ENCODE peak calls at places on chromosomes 5 and 9, in four cellular contexts. U is cardiac muscle cell; R is body of pancreas; J is CD4-positive, alpha-beta memory T cell. G is an unnamed sample.

GRCh38 chr5:82399111-82399510 is 121.0 kb upstream of the RPS23 start:
- DNase-seq in R (no peak), J (no peak), U (no peak), G (no peak)

GRCh38 chr5:39024005-39024404 is 50.2 kb downstream of the RICTOR start:
- DNase-seq in J (no peak), U (no peak), R (no peak), G (no peak)

GRCh38 chr5:170464280-170465127 is 39.3 kb upstream of the KCNIP1 start:
- DNase-seq in R (no peak), J (no peak), U (no peak), G (no peak)

GRCh38 chr9:136239135-136239962 is 6.3 kb downstream of the QSOX2 start:
- DNase-seq in J (no peak), R (peak), U (no peak), G (no peak)

GRCh38 chr5:135233477-135233876 is 165.6 kb downstream of the MACROH2A1 start:
- DNase-seq in R (no peak), J (no peak), U (no peak), G (peak)

GRCh38 chr5:1319436-1320343 is 24.8 kb upstream of the TERT start:
- DNase-seq in U (no peak), R (no peak), J (peak), G (peak)

GRCh38 chr9:112705773-112706427 is 12.0 kb downstream of the INIP start:
- DNase-seq in U (peak), J (no peak), R (peak), G (no peak)

GRCh38 chr9:131578778-131579504 is 33.6 kb downstream of the PRRT1B start:
- DNase-seq in U (no peak), J (peak), R (no peak), G (peak)

GRCh38 chr9:119955276-119955675 is 586.0 kb upstream of the BRINP1 start:
- DNase-seq in R (no peak), J (no peak), U (no peak), G (no peak)

GRCh38 chr5:135825373-135826220 is 8.9 kb upstream of the SLC25A48 start:
- DNase-seq in U (no peak), R (no peak), J (no peak), G (peak)

GRCh38 chr5:55294935-55295334 is 12.6 kb downstream of the DHX29 start:
- DNase-seq in R (no peak), J (no peak), U (no peak), G (no peak)

GRCh38 chr5:74017786-74018211 is 391.8 kb downstream of the ARHGEF28 start:
- DNase-seq in U (no peak), R (peak), J (no peak), G (no peak)

GRCh38 chr5:52776116-52776515 is 11.6 kb upstream of the ITGA1 start:
- DNase-seq in J (peak), R (no peak), U (no peak), G (no peak)

GRCh38 chr5:59756373-59757035 is 137.0 kb downstream of the PDE4D start:
- DNase-seq in J (no peak), R (no peak), U (no peak), G (peak)

GRCh38 chr9:127707766-127708165 is 978 bp downstream of the CFAP157 start:
- DNase-seq in J (peak), R (no peak), U (no peak), G (peak)

GRCh38 chr5:54595724-54596123 is 78.2 kb downstream of the SNX18 start:
- DNase-seq in U (no peak), J (no peak), R (no peak), G (no peak)

GRCh38 chr5:52632281-52632680 is 155.4 kb upstream of the ITGA1 start:
- DNase-seq in R (no peak), U (no peak), J (no peak), G (no peak)

GRCh38 chr5:174504266-174504726 is 220.1 kb upstream of the MSX2 start:
- DNase-seq in R (no peak), U (no peak), J (no peak), G (no peak)

GRCh38 chr9:70079364-70080103 is 35.9 kb downstream of the MAMDC2 start:
- DNase-seq in J (no peak), R (peak), U (no peak), G (no peak)

GRCh38 chr9:113648048-113648447 is 184.5 kb downstream of the RGS3 start:
- DNase-seq in J (no peak), R (no peak), U (no peak), G (peak)

GRCh38 chr9:15087031-15087417 is 176.8 kb upstream of the FREM1 start:
- DNase-seq in J (no peak), R (no peak), U (no peak), G (no peak)

GRCh38 chr5:111584651-111585050 is 72.3 kb upstream of the STARD4 start:
- DNase-seq in R (no peak), U (peak), J (no peak), G (peak)

GRCh38 chr5:68295772-68296171 is 80.2 kb downstream of the PIK3R1 start:
- DNase-seq in U (no peak), J (no peak), R (no peak), G (no peak)

GRCh38 chr5:59275537-59276276 is 617.8 kb downstream of the PDE4D start:
- DNase-seq in R (peak), U (peak), J (no peak), G (peak)

GRCh38 chr5:107431998-107432397 is 238.7 kb downstream of the EFNA5 start:
- DNase-seq in R (no peak), U (no peak), J (no peak), G (peak)

GRCh38 chr5:133249593-133249992 is 197.8 kb downstream of the HSPA4 start:
- DNase-seq in R (no peak), J (no peak), U (no peak), G (no peak)

GRCh38 chr5:102295534-102296228 is 403 bp downstream of the SLCO4C1 start:
- DNase-seq in J (no peak), U (no peak), R (peak), G (peak)

GRCh38 chr5:149473441-149473840 is 77.8 kb downstream of the CSNK1A1 start:
- DNase-seq in U (no peak), R (no peak), J (no peak), G (no peak)

GRCh38 chr9:134641989-134642384 is 384 bp downstream of the COL5A1 start:
- DNase-seq in U (peak), R (no peak), J (no peak), G (no peak)

GRCh38 chr9:134644715-134645606 is 3.4 kb downstream of the COL5A1 start:
- DNase-seq in J (no peak), R (peak), U (no peak), G (peak)

GRCh38 chr9:134642385-134643181 is 980 bp downstream of the COL5A1 start:
- DNase-seq in U (peak), R (peak), J (no peak), G (peak)

GRCh38 chr9:134641173-134641985 is at the start of gene COL5A1:
- DNase-seq in U (peak), J (peak), R (peak), G (peak)

DNA sequence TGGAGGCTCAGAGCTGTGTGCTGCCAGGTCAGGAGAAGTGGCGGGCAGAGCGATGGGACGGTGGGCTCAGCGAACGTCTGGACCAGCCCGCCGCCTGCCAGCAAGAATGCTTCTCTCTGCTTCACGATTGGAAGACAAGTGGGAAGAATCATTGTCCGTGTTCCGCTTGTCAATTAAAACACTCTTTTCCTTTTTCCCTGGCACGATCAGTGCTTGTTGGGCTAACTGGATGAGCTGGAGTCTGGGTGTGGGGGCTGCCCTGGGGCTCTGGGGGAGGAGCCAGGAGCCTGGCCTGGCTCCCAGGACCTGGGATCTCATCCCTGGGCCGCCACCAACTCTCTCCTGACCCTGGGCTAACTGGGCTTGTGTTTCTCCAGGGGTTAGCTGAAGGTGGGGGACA is 1.7 kb downstream of the COL5A1 start:
- DNase-seq in U (no peak), J (no peak), R (no peak), G (peak)
- H3K4me3 ChIP-seq in U (peak), J (no peak), R (no peak), G (peak)

GRCh38 chr5:141039061-141039460 is 12.1 kb upstream of the PCDHB1 start:
- DNase-seq in U (no peak), J (no peak), R (no peak), G (no peak)
- H3K4me3 ChIP-seq in U (no peak), J (no peak), R (no peak), G (no peak)

GRCh38 chr9:106287108-106287631 is 575.8 kb upstream of the ZNF462 start:
- DNase-seq in U (no peak), R (no peak), J (no peak), G (no peak)
- H3K4me3 ChIP-seq in U (no peak), R (no peak), J (no peak), G (peak)

GRCh38 chr9:134368571-134368970 is 42.3 kb downstream of the RXRA start:
- DNase-seq in J (no peak), R (no peak), U (no peak), G (no peak)
- H3K4me3 ChIP-seq in J (no peak), R (no peak), U (no peak), G (no peak)

GRCh38 chr9:82081507-82081906 is 92.9 kb downstream of the SPATA31D1 start:
- DNase-seq in R (no peak), U (no peak), J (no peak), G (no peak)
- H3K4me3 ChIP-seq in R (no peak), U (no peak), J (no peak), G (no peak)

DNA sequence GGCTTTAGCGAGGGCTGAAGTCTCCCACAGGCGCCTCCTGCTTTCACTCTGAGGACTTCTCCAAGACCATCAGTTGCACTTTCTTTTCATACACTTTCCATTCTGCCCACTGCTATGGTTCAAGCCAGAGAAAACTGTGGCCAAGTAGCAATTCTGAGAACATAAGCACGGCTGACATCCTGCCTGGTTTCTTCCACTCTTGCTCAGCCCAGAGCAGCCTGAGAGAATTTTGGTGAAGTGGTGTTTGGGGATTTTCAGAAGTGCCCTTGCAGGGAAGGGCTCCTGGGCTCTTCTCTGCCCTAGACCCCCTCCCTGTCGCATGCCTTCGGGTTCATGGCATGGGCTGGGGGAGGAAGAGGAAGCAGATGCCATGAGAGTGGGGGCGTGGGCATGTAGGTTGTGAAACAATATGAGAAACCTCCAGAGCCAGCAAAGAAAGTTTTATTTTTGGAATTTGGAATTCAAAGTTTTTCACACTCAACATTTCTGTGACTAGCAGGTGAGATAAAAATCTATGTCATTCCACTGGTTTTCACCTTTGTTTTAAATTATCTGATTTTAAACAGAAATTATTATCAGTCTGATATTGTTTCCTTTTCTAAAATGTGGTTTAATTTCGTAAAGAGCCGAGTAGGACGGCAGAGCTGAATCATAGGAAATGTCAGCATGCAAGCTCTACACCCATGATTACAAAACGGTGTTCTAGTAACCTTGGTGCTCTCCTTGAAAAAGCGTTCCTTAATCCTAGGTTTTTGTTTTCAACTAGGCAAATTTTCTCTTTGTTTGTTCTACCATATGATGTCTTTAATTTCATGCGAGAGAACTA is 27.8 kb upstream of the TNFSF8 start:
- DNase-seq in R (peak), U (no peak), J (peak), G (no peak)
- H3K4me3 ChIP-seq in R (no peak), U (no peak), J (peak), G (no peak)

GRCh38 chr9:35908484-35909125 is 685 bp upstream of the SPAAR start:
- DNase-seq in U (no peak), R (no peak), J (no peak), G (peak)

GRCh38 chr9:35907732-35908483 is 1.4 kb upstream of the SPAAR start:
- DNase-seq in J (no peak), U (peak), R (peak), G (peak)

GRCh38 chr9:35905912-35906679 is at the start of gene HRCT1:
- DNase-seq in J (no peak), R (peak), U (no peak), G (peak)

GRCh38 chr9:35904966-35905781 is 828 bp upstream of the HRCT1 start:
- DNase-seq in J (no peak), R (no peak), U (no peak), G (peak)

DNA sequence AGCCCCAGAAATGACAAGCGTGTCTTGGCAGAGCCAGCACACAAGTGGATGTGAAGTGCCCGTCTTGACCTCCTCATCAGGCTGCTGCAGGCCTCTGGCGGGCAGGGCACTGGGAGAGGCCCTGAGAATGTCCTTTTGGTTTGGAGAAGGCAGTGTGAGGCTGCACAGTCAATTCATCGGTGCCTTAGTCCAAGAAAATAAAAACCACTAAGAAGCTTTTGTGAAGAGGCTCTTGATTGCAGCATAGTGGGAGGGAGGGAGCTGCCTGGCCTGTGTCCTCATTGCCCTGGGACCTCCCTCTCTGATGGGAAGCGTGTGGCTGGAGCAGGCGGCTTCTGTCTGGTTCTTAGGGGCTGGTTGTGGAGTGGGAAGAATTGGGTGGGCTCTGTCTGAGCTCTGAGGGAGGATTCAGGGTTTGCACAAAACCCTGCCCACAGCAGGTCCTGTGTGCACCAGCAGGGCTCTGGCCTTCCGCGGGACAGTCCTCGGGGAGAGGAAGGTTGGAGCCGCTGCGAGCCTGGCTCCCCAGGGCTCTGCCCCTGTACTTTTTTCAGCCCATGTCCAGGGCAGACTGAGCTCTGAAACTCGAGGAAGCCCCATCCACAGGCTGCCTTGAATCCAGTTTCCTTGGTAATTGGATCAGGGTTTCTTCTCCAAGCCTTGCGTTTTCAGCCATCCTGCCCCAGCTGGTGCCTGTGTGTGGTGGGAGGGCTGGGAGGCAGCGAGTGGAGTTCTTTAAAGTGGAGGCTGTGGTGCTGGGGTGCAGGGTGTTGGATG is 1.1 kb downstream of the HRCT1 start:
- DNase-seq in J (no peak), R (peak), U (no peak), G (peak)
- H3K4me3 ChIP-seq in J (no peak), R (no peak), U (no peak), G (peak)

G was measured in osteoblast.